ENCODE peak calls at places on chromosomes 7 and 10, in five cellular contexts. O is fibroblast of the aortic adventitia, S is lower leg skin, X is fibroblast of villous mesenchyme, C is GM10248. B is an unnamed sample.

GRCh38 chr7:139777948-139778841 is at the start of gene HIPK2:
- DNase-seq in O (peak; percentile 56), S (peak; percentile 92), X (peak; percentile 75), C (peak; percentile 90), B (peak; percentile 84)

GRCh38 chr10:14253079-14253478 is 77.6 kb downstream of the FRMD4A start:
- DNase-seq in C (no peak), O (no peak), S (no peak), X (no peak), B (no peak)

GRCh38 chr7:81960026-81960425 is 190.2 kb upstream of the HGF start:
- DNase-seq in C (no peak), S (no peak), O (peak; percentile 70), X (no peak), B (no peak)

GRCh38 chr10:61871487-61871886 is 30.0 kb upstream of the ARID5B start:
- DNase-seq in O (no peak), S (no peak), C (no peak), X (no peak), B (no peak)

GRCh38 chr7:127214956-127215355 is 37.8 kb downstream of the GRM8 start:
- DNase-seq in S (no peak), X (no peak), C (no peak), O (no peak), B (no peak)

GRCh38 chr7:2478387-2478760 is 2.2 kb upstream of the GRIFIN start:
- DNase-seq in C (no peak), S (peak; percentile 94), O (peak; percentile 66), X (no peak), B (no peak)

GRCh38 chr10:99345350-99345749 is 16.2 kb downstream of the CNNM1 start:
- DNase-seq in O (peak; percentile 20), S (no peak), X (no peak), C (no peak), B (no peak)

GRCh38 chr10:105063796-105064195 is 422.7 kb downstream of the SORCS3 start:
- DNase-seq in S (no peak), O (peak; percentile 50), X (peak; percentile 1), C (peak; percentile 20), B (peak; percentile 53)

GRCh38 chr10:13263591-13263990 is 29.4 kb upstream of the UCMA start:
- DNase-seq in O (no peak), C (no peak), S (no peak), X (no peak), B (no peak)

GRCh38 chr7:6205921-6206660 is 66.3 kb downstream of the CYTH3 start:
- DNase-seq in O (peak; percentile 64), S (no peak), C (no peak), X (peak; percentile 24), B (no peak)

GRCh38 chr10:125054664-125055273 is 105.6 kb downstream of the CTBP2 start:
- DNase-seq in X (no peak), C (no peak), S (no peak), O (no peak), B (no peak)

GRCh38 chr7:5689118-5689517 is 92.3 kb downstream of the RNF216 start:
- DNase-seq in X (peak; percentile 68), S (no peak), O (peak; percentile 68), C (no peak), B (no peak)

GRCh38 chr7:89029864-89030263 is 234.3 kb upstream of the TEX47 start:
- DNase-seq in C (no peak), O (no peak), S (no peak), X (peak; percentile 12), B (no peak)

GRCh38 chr7:82442492-82443043 is 1.0 kb downstream of the CACNA2D1 start:
- DNase-seq in C (no peak), X (peak; percentile 14), O (peak; percentile 39), S (no peak), B (peak; percentile 44)

GRCh38 chr10:47186941-47187340 is 113.1 kb upstream of the GDF10 start:
- DNase-seq in X (no peak), O (no peak), S (peak; percentile 74), C (no peak), B (no peak)

GRCh38 chr7:2819161-2819953 is 24.8 kb downstream of the GNA12 start:
- DNase-seq in O (no peak), S (peak; percentile 80), C (peak; percentile 54), X (no peak), B (no peak)

GRCh38 chr10:99532687-99533495 is at the start of gene NKX2-3:
- DNase-seq in C (peak; percentile 75), O (no peak), S (no peak), X (peak; percentile 52), B (peak; percentile 84)

GRCh38 chr10:48590945-48591344 is 13.9 kb downstream of the ARHGAP22 start:
- DNase-seq in S (no peak), X (no peak), C (no peak), O (no peak), B (no peak)

GRCh38 chr7:26197153-26198115 is 3.1 kb downstream of the HNRNPA2B1 start:
- DNase-seq in S (no peak), X (no peak), C (no peak), O (no peak), B (no peak)

GRCh38 chr10:86100581-86101061 is 266.0 kb downstream of the GRID1 start:
- DNase-seq in S (peak; percentile 49), C (peak; percentile 45), O (peak; percentile 1), X (no peak), B (no peak)

GRCh38 chr7:72063325-72063724 is 348.8 kb downstream of the CALN1 start:
- DNase-seq in X (no peak), S (no peak), O (no peak), C (no peak), B (no peak)

GRCh38 chr10:88386204-88386877 is 196.8 kb downstream of the RNLS start:
- DNase-seq in S (no peak), X (peak; percentile 47), C (peak; percentile 40), O (peak; percentile 55), B (no peak)

GRCh38 chr10:44054046-44054445 is 330.9 kb downstream of the CXCL12 start:
- DNase-seq in S (peak; percentile 70), X (no peak), O (no peak), C (no peak), B (no peak)

GRCh38 chr7:131455546-131455945 is 100.9 kb downstream of the PODXL start:
- DNase-seq in X (no peak), S (no peak), O (no peak), C (no peak), B (no peak)

GRCh38 chr10:70378122-70378521 is 4.3 kb downstream of the LRRC20 start:
- DNase-seq in O (peak; percentile 78), S (no peak), C (no peak), X (peak; percentile 95), B (no peak)

GRCh38 chr10:119630300-119630699 is 20.9 kb upstream of the BAG3 start:
- DNase-seq in O (no peak), C (no peak), S (no peak), X (no peak), B (no peak)

GRCh38 chr7:87021285-87021684 is 38.2 kb downstream of the ELAPOR2 start:
- DNase-seq in X (no peak), O (no peak), C (no peak), S (no peak), B (no peak)

GRCh38 chr10:79129361-79129997 is 60.7 kb downstream of the ZMIZ1 start:
- DNase-seq in X (peak; percentile 69), O (no peak), C (no peak), S (no peak), B (peak; percentile 79)

GRCh38 chr10:95391570-95392249 is 100.9 kb upstream of the PDLIM1 start:
- DNase-seq in O (peak; percentile 27), S (no peak), C (no peak), X (peak; percentile 42), B (peak; percentile 45)

GRCh38 chr7:148163246-148163645 is 427.3 kb upstream of the C7orf33 start:
- DNase-seq in O (no peak), X (no peak), S (no peak), C (no peak), B (no peak)

GRCh38 chr7:103343758-103344452 is 662 bp downstream of the DNAJC2 start:
- DNase-seq in O (peak; percentile 32), S (no peak), C (peak; percentile 28), X (peak; percentile 60), B (peak; percentile 24)

GRCh38 chr7:128860158-128861073 is 2.2 kb upstream of the ATP6V1F start:
- DNase-seq in C (no peak), X (peak; percentile 56), O (peak; percentile 77), S (no peak), B (no peak)

GRCh38 chr10:130493021-130493420 is 356.8 kb downstream of the GLRX3 start:
- DNase-seq in X (no peak), S (peak; percentile 50), C (no peak), O (no peak), B (no peak)

GRCh38 chr10:50387736-50388081 is 136.4 kb upstream of the ASAH2 start:
- DNase-seq in S (no peak), O (no peak), C (no peak), X (no peak), B (no peak)

GRCh38 chr10:12631787-12632562 is 282.6 kb downstream of the CAMK1D start:
- DNase-seq in S (no peak), C (no peak), O (no peak), X (no peak), B (no peak)

GRCh38 chr7:131976411-131976810 is 420.0 kb upstream of the PODXL start:
- DNase-seq in S (no peak), X (no peak), C (no peak), O (no peak), B (no peak)

GRCh38 chr10:98254234-98254858 is 13.6 kb downstream of the LOXL4 start:
- DNase-seq in C (no peak), X (no peak), S (no peak), O (no peak), B (no peak)

GRCh38 chr7:76303057-76303828 is 770 bp downstream of the HSPB1 start:
- DNase-seq in X (peak; percentile 97), O (peak; percentile 95), S (peak; percentile 98), C (peak; percentile 84), B (peak; percentile 85)

GRCh38 chr7:750111-750905 is 23.2 kb upstream of the PRKAR1B start:
- DNase-seq in S (no peak), C (no peak), O (no peak), X (no peak), B (no peak)
- TF ChIP-seq CTCF in S (no peak), C (no peak), O (no peak), X (no peak), B (no peak)

GRCh38 chr10:113216068-113216467 is 266.0 kb downstream of the TCF7L2 start:
- DNase-seq in S (no peak), O (peak; percentile 16), X (no peak), C (no peak), B (no peak)
- TF ChIP-seq CTCF in S (no peak), O (peak; percentile 42), X (peak; percentile 2), C (no peak), B (no peak)

DNA sequence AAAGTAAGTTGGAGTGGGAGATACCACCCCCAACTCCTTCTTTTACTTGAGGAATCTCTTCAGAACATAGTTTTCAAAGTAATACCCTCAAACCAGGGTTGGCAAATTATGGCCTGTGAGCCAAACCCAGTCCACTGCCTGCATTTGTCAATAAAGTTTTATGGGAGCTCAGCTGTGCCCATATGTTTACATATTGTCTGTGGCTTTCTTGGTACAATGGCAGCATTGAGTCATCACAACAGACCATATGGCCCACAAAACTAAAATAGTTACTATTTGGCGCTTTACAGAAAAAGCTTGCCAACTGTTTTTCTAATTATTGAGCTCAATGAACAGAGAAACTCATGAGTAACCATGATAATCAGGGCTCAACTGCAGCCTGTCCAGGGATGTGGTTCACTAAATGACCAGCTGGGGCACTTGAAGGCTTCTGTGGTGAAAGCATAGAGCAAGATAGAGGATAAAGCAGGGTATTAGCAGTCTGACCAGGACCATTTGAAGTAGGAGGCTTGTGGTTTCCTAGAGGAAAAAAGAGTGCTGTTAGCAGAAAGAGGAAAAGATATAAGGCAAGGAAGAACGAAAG is 196.0 kb upstream of the GRB10 start:
- DNase-seq in X (peak; percentile 42), S (no peak), C (no peak), O (peak; percentile 33), B (no peak)
- TF ChIP-seq CTCF in X (peak; percentile 45), S (no peak), C (no peak), O (peak; percentile 48), B (no peak)

GRCh38 chr10:131906269-131906639 is 5.4 kb downstream of the PPP2R2D start:
- DNase-seq in O (no peak), C (no peak), S (no peak), X (no peak), B (no peak)
- TF ChIP-seq CTCF in O (no peak), C (no peak), S (no peak), X (no peak), B (no peak)